ENCODE peak calls at places on chromosomes 4 and X, in ten cellular contexts. One of them, this sample, is unnamed.

GRCh38 chr4:40395908-40396806 is 61.0 kb downstream of the CHRNA9 start:
- DNase-seq in dermis microvascular lymphatic vessel endothelial cell: no peak
- DNase-seq in body of pancreas: peak
- DNase-seq in NB4: no peak
- DNase-seq in PC-3: peak
- DNase-seq in T-cell: no peak
- DNase-seq in iris pigment epithelial cell: peak
- DNase-seq in mesenchymal stem cell: no peak
- DNase-seq in natural killer cell: no peak
- DNase-seq in stimulated activated CD4-positive, alpha-beta T cell treated with anti-CD3 and anti-CD28 coated beads, Interleukin-4, amount 100 ng/mL, for 48 hours: no peak
- DNase-seq in this sample: no peak

GRCh38 chr4:130359537-130359936 is 1263.6 kb downstream of the C4orf33 start:
- DNase-seq in NB4: peak
- DNase-seq in PC-3: peak
- DNase-seq in iris pigment epithelial cell: peak
- DNase-seq in dermis microvascular lymphatic vessel endothelial cell: peak
- DNase-seq in mesenchymal stem cell: peak
- DNase-seq in T-cell: no peak
- DNase-seq in stimulated activated CD4-positive, alpha-beta T cell treated with anti-CD3 and anti-CD28 coated beads, Interleukin-4, amount 100 ng/mL, for 48 hours: no peak
- DNase-seq in body of pancreas: no peak
- DNase-seq in natural killer cell: no peak
- DNase-seq in this sample: no peak

GRCh38 chr4:173934933-173935620 is 348.4 kb downstream of the FBXO8 start:
- DNase-seq in iris pigment epithelial cell: peak
- DNase-seq in dermis microvascular lymphatic vessel endothelial cell: no peak
- DNase-seq in stimulated activated CD4-positive, alpha-beta T cell treated with anti-CD3 and anti-CD28 coated beads, Interleukin-4, amount 100 ng/mL, for 48 hours: no peak
- DNase-seq in body of pancreas: no peak
- DNase-seq in T-cell: no peak
- DNase-seq in mesenchymal stem cell: peak
- DNase-seq in PC-3: no peak
- DNase-seq in NB4: no peak
- DNase-seq in natural killer cell: no peak
- DNase-seq in this sample: no peak

GRCh38 chrX:79161655-79162054 is 17.2 kb downstream of the GPR174 start:
- DNase-seq in NB4: peak
- DNase-seq in natural killer cell: peak
- DNase-seq in mesenchymal stem cell: no peak
- DNase-seq in iris pigment epithelial cell: no peak
- DNase-seq in T-cell: peak
- DNase-seq in PC-3: no peak
- DNase-seq in dermis microvascular lymphatic vessel endothelial cell: peak
- DNase-seq in stimulated activated CD4-positive, alpha-beta T cell treated with anti-CD3 and anti-CD28 coated beads, Interleukin-4, amount 100 ng/mL, for 48 hours: peak
- DNase-seq in body of pancreas: no peak
- DNase-seq in this sample: peak

GRCh38 chr4:6887591-6888371 is 21.8 kb upstream of the TBC1D14 start:
- DNase-seq in NB4: peak
- DNase-seq in PC-3: no peak
- DNase-seq in T-cell: no peak
- DNase-seq in natural killer cell: no peak
- DNase-seq in dermis microvascular lymphatic vessel endothelial cell: no peak
- DNase-seq in mesenchymal stem cell: peak
- DNase-seq in iris pigment epithelial cell: no peak
- DNase-seq in stimulated activated CD4-positive, alpha-beta T cell treated with anti-CD3 and anti-CD28 coated beads, Interleukin-4, amount 100 ng/mL, for 48 hours: no peak
- DNase-seq in body of pancreas: no peak
- DNase-seq in this sample: no peak

GRCh38 chrX:110211340-110211739 is 106.5 kb downstream of the AMMECR1 start:
- DNase-seq in T-cell: no peak
- DNase-seq in iris pigment epithelial cell: no peak
- DNase-seq in dermis microvascular lymphatic vessel endothelial cell: no peak
- DNase-seq in natural killer cell: no peak
- DNase-seq in NB4: no peak
- DNase-seq in PC-3: no peak
- DNase-seq in mesenchymal stem cell: no peak
- DNase-seq in body of pancreas: no peak
- DNase-seq in stimulated activated CD4-positive, alpha-beta T cell treated with anti-CD3 and anti-CD28 coated beads, Interleukin-4, amount 100 ng/mL, for 48 hours: no peak
- DNase-seq in this sample: no peak

GRCh38 chrX:18961686-18962085 is 22.2 kb downstream of the PHKA2 start:
- DNase-seq in natural killer cell: no peak
- DNase-seq in T-cell: no peak
- DNase-seq in NB4: peak
- DNase-seq in iris pigment epithelial cell: peak
- DNase-seq in PC-3: no peak
- DNase-seq in dermis microvascular lymphatic vessel endothelial cell: no peak
- DNase-seq in stimulated activated CD4-positive, alpha-beta T cell treated with anti-CD3 and anti-CD28 coated beads, Interleukin-4, amount 100 ng/mL, for 48 hours: no peak
- DNase-seq in body of pancreas: no peak
- DNase-seq in mesenchymal stem cell: peak
- DNase-seq in this sample: no peak

GRCh38 chr4:18664051-18664450 is 642.5 kb upstream of the LCORL start:
- DNase-seq in natural killer cell: no peak
- DNase-seq in body of pancreas: no peak
- DNase-seq in NB4: no peak
- DNase-seq in T-cell: no peak
- DNase-seq in dermis microvascular lymphatic vessel endothelial cell: no peak
- DNase-seq in stimulated activated CD4-positive, alpha-beta T cell treated with anti-CD3 and anti-CD28 coated beads, Interleukin-4, amount 100 ng/mL, for 48 hours: no peak
- DNase-seq in PC-3: no peak
- DNase-seq in iris pigment epithelial cell: no peak
- DNase-seq in mesenchymal stem cell: no peak
- DNase-seq in this sample: no peak

GRCh38 chrX:125998432-125998831 is 167.7 kb downstream of the DCAF12L2 start:
- DNase-seq in NB4: peak
- DNase-seq in T-cell: no peak
- DNase-seq in dermis microvascular lymphatic vessel endothelial cell: peak
- DNase-seq in iris pigment epithelial cell: peak
- DNase-seq in PC-3: peak
- DNase-seq in mesenchymal stem cell: no peak
- DNase-seq in natural killer cell: no peak
- DNase-seq in body of pancreas: no peak
- DNase-seq in stimulated activated CD4-positive, alpha-beta T cell treated with anti-CD3 and anti-CD28 coated beads, Interleukin-4, amount 100 ng/mL, for 48 hours: no peak
- DNase-seq in this sample: no peak

GRCh38 chr4:79757580-79757979 is 315.4 kb downstream of the ANTXR2 start:
- DNase-seq in mesenchymal stem cell: peak
- DNase-seq in T-cell: no peak
- DNase-seq in dermis microvascular lymphatic vessel endothelial cell: no peak
- DNase-seq in stimulated activated CD4-positive, alpha-beta T cell treated with anti-CD3 and anti-CD28 coated beads, Interleukin-4, amount 100 ng/mL, for 48 hours: no peak
- DNase-seq in natural killer cell: no peak
- DNase-seq in PC-3: peak
- DNase-seq in NB4: no peak
- DNase-seq in body of pancreas: no peak
- DNase-seq in iris pigment epithelial cell: peak
- DNase-seq in this sample: no peak

GRCh38 chrX:1449581-1450149 is 3.0 kb downstream of the ASMTL start:
- DNase-seq in mesenchymal stem cell: no peak
- DNase-seq in dermis microvascular lymphatic vessel endothelial cell: no peak
- DNase-seq in body of pancreas: no peak
- DNase-seq in PC-3: no peak
- DNase-seq in stimulated activated CD4-positive, alpha-beta T cell treated with anti-CD3 and anti-CD28 coated beads, Interleukin-4, amount 100 ng/mL, for 48 hours: no peak
- DNase-seq in natural killer cell: no peak
- DNase-seq in NB4: no peak
- DNase-seq in iris pigment epithelial cell: no peak
- DNase-seq in T-cell: no peak
- DNase-seq in this sample: no peak

This sample was measured in T-helper 9 cell.